ENCODE peak calls at places on chromosomes 4 and X, in four cellular contexts. U, N, V and X are unnamed samples.

GRCh38 chr4:56764775-56765174 is 56.7 kb downstream of the SPINK2 start:
- DNase-seq in U (no peak), V (no peak), N (no peak), X (no peak)

GRCh38 chr4:41580007-41580406 is 42.0 kb downstream of the LIMCH1 start:
- DNase-seq in N (no peak), U (no peak), V (no peak), X (no peak)

GRCh38 chr4:38949416-38950051 is 81.9 kb downstream of the FAM114A1 start:
- DNase-seq in N (no peak), V (no peak), U (no peak), X (no peak)

GRCh38 chrX:54659547-54659946 is 129.5 kb downstream of the GNL3L start:
- DNase-seq in N (no peak), U (no peak), V (no peak), X (no peak)

GRCh38 chrX:44784241-44784640 is 59.6 kb upstream of the DUSP21 start:
- DNase-seq in N (no peak), V (no peak), U (no peak), X (no peak)

GRCh38 chr4:177283167-177283566 is 26.5 kb upstream of the NEIL3 start:
- DNase-seq in V (no peak), N (no peak), U (no peak), X (no peak)

GRCh38 chrX:9182041-9182440 is 148.1 kb upstream of the FAM9B start:
- DNase-seq in V (no peak), U (no peak), N (no peak), X (no peak)

GRCh38 chrX:72121381-72121780 is 10.3 kb downstream of the RTL5 start:
- DNase-seq in V (no peak), N (no peak), U (no peak), X (no peak)

GRCh38 chrX:63686878-63687714 is 97.9 kb downstream of the ARHGEF9 start:
- DNase-seq in U (peak; percentile 26), N (peak; percentile 20), V (peak; percentile 23), X (peak; percentile 49)

GRCh38 chrX:150361070-150361776 is 1.9 kb upstream of the MAMLD1 start:
- DNase-seq in V (no peak), N (no peak), U (peak; percentile 16), X (no peak)

GRCh38 chr4:76305971-76306881 is at the start of gene STBD1:
- DNase-seq in N (no peak), U (peak; percentile 43), V (peak; percentile 68), X (peak; percentile 74)

GRCh38 chrX:24333371-24333770 is 19.5 kb upstream of the SUPT20HL2 start:
- DNase-seq in U (no peak), N (no peak), V (no peak), X (no peak)

DNA sequence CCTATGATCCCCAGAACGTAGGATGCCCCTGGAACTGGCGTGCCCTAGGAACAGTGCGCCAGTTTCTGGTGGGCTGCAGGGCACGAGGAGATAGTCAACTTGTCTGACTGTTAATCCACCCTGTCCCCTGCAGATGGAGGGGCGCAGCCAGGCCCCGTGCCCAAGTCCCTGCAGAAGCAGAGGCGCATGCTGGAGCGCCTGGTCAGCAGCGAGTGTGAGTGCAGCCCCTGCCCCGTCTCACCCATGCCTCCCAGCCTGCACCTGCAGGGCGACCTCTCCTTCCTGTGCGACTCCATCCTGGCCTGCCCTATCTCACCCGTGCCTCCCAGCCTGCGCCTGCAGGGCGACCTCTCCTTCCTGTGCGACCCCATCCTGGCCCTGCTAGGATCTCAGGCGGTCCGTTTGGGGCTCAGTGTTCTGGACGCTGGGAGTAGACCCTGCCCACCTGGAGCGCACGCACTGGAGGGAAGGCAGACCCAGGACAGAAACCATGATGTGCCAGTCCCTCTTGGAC is 22.2 kb downstream of the WFS1 start:
- DNase-seq in U (no peak), V (no peak), N (no peak), X (no peak)
- TF ChIP-seq FOXK2 in U (no peak), V (no peak), N (no peak), X (no peak)

DNA sequence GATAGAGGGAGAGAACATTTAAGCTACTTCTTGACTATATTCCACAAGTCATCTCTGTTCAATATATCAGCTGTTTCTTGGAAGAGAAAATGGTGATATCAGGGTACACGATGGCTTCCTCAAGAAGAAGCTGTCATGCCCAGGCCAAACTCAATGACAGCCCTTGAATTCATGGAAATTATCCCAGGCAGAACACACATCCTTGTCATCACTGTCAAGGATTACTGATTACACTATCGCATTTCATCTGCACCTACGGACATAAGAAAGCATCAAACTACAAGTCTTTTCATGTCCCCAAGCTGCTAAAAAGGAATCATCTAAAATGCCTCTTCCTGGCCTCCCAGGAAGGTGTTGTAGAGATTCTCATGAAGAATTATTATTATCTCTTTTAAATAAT is 165.2 kb upstream of the SLC7A11 start:
- DNase-seq in N (no peak), V (no peak), U (no peak), X (no peak)
- TF ChIP-seq SP1 in N (no peak), V (no peak), U (no peak), X (no peak)

GRCh38 chr4:53536328-53536727 is 55.0 kb downstream of the LNX1 start:
- DNase-seq in U (no peak), N (no peak), V (no peak), X (no peak)

GRCh38 chr4:53537606-53538005 is 53.7 kb downstream of the LNX1 start:
- DNase-seq in V (no peak), N (no peak), U (no peak), X (no peak)

GRCh38 chr4:53545942-53546581 is 45.2 kb downstream of the LNX1 start:
- DNase-seq in U (no peak), V (no peak), N (no peak), X (no peak)

GRCh38 chr4:53545238-53545637 is 46.0 kb downstream of the LNX1 start:
- DNase-seq in V (no peak), U (no peak), N (no peak), X (no peak)

GRCh38 chr4:53541577-53542206 is 49.6 kb downstream of the LNX1 start:
- DNase-seq in U (no peak), N (no peak), V (no peak), X (no peak)
- TF ChIP-seq FOXK2 in U (no peak), N (no peak), V (no peak), X (no peak)

DNA sequence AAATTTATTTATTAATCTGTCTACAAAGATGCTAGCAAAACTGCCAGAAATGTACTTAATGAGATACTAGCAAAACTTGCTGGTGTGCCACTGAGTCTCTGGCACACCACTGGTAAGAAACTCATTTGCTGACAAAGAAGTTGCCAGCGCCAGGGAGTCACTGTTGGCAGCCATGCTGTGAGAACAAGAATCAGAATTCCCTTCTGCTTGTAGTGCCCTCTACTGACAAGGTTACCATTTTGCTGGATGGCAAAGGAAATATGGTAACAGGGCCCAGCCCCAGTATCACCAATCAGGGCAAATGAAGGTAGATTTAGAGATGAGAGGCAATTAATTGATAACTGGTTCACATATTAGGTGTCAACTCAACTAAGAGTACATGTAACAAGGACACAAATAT is 750.1 kb upstream of the ADGRL3 start:
- DNase-seq in V (no peak), U (no peak), N (no peak), X (no peak)
- TF ChIP-seq SP1 in V (no peak), U (no peak), N (no peak), X (no peak)

DNA sequence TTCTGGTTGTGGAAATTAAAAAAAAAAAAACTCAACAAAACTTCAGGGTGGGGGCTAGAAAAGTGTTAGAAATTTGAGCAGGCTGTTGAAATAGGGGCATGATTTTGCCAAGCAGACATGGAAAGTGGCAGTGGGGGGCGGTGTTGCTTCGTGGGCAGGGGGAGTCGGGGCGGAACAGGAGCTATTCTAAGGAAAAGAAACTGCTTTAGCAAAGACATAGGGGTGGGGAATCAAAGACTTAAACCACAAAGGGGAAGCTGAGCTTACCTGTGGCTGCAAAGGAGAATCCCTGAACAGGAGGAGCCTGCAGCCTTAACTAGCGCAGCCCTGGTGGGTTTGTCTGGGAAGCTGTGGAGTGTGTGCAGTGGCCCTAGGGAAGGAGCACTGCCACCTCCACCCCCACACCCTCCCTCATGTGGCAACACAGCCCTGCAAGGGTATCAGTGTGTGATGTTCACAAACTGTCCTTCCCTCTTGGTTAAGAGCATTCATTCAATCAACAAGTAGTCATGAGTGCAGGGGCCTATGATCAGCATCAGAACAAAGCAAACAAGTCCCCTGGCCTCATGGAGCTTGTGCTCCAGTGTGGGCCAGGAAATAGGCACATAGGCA is 20.5 kb downstream of the SEL1L3 start:
- DNase-seq in V (no peak), U (no peak), N (peak; percentile 21), X (no peak)
- TF ChIP-seq FOXK2 in V (no peak), U (no peak), N (no peak), X (no peak)

GRCh38 chrX:111095974-111096870 is at the start of gene PAK3:
- DNase-seq in N (no peak), V (no peak), U (no peak), X (peak; percentile 51)
- TF ChIP-seq SP1 in N (no peak), V (no peak), U (no peak), X (no peak)

DNA sequence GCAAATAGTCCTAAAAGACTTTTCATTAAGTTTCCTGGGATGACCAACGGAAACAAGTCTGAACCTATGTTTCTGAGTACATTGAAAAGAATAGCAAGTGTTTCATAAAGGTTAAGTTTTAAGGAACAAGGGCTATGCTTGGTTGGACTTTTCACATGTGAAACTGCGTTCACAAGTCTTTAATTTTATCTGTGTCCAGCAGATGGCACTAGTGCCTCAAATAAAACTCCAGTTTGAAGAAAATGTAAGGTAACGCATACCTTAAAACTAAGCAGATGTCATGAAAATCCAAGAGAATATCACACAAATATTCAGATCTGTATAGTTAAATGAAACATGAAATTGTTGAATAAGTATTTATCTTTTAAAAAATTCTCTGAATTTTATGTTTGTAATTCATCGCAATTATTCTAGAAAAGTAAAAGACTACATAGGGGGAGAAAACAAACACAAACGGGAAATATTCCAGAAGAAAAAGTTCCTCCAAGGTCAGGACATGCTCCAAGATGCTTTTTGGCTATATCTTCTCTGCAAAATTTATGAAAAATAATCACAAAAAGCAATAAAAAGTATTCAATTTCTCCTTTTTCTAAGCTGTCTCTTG is 89.6 kb upstream of the MAD2L1 start:
- DNase-seq in U (peak; percentile 17), V (peak; percentile 58), N (peak; percentile 7), X (peak; percentile 22)
- TF ChIP-seq FOXK2 in U (no peak), V (no peak), N (no peak), X (no peak)

GRCh38 chr4:3875466-3875865 is 109.3 kb downstream of the ADRA2C start:
- DNase-seq in U (no peak), N (no peak), V (no peak), X (no peak)
- TF ChIP-seq SP1 in U (no peak), N (no peak), V (no peak), X (no peak)

DNA sequence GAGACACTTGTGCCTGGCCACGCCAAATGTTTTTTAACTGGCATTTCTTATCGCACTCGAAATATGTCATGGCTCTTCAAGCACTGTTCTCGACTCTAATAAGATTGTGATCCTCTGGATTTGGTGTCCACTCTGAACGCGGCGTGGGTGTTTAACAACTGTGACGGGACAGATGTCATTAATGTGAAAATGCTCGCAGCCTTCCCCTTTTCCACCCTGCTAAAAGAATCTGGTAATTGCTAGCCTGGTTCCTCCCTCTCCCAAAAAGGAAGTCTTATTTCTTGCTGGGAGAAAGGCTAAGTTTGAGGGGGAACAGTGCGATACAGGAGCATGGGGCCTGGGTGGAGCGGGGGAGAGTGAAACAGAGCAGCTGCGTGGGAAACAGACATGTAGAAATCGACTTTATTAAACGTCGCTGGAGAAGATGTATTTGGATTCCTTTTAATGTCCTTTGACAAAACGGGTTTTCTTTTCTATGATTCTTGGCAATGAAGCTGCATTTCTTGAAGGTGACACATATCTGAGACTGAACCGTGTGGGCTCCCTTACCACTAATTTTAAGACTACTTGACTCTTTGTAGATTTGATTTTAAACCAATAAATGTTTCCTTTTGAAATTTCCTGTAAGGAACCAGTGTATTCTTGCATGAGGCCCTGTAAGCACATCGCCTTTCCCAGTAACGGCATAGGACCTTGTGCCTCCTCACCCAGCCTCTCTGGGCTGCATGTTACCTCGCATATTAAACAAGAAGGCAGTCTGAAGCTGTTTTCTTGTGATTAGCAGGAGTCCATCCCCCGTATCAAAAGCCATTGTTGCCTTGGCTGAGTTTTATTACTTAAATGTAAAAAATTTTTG is 17.8 kb downstream of the TBC1D1 start:
- DNase-seq in N (no peak), U (no peak), V (no peak), X (no peak)
- TF ChIP-seq FOXK2 in N (no peak), U (no peak), V (no peak), X (no peak)